ENCODE peak calls at places on chromosomes 2 and 18, in seven cellular contexts. Y, J, T, O, L, E and D are unnamed samples.
A peak's percentile ranks its signal among the peaks of the same experiment; 100 is the strongest.

GRCh38 chr18:31575515-31576246 is 16.0 kb upstream of the TTR start:
- DNase-seq in Y (no peak), J (no peak), T (no peak), O (peak; percentile 18), L (no peak), E (no peak), D (no peak)

GRCh38 chr2:108593547-108594098 is 59.4 kb downstream of the LIMS1 start:
- DNase-seq in Y (no peak), J (no peak), T (peak; percentile 79), O (peak; percentile 87), L (no peak), E (peak; percentile 97), D (peak; percentile 56)

GRCh38 chr18:50726960-50727589 is 92.7 kb downstream of the MRO start:
- DNase-seq in Y (no peak), J (no peak), T (no peak), O (no peak), L (no peak), E (no peak), D (no peak)

GRCh38 chr2:7083580-7084509 is 166.6 kb downstream of the RNF144A start:
- DNase-seq in Y (no peak), J (no peak), T (no peak), O (peak; percentile 28), L (no peak), E (peak; percentile 18), D (no peak)

GRCh38 chr2:3637311-3637675 is 20.7 kb upstream of the ALLC start:
- DNase-seq in Y (no peak), J (no peak), T (no peak), O (no peak), L (peak; percentile 9), E (no peak), D (no peak)

GRCh38 chr2:23668756-23669304 is 258.1 kb downstream of the ATAD2B start:
- DNase-seq in Y (no peak), J (no peak), T (no peak), O (no peak), L (no peak), E (no peak), D (no peak)

GRCh38 chr2:231919341-231920035 is 6.7 kb downstream of the NPPC start:
- DNase-seq in Y (no peak), J (no peak), T (no peak), O (no peak), L (no peak), E (no peak), D (no peak)

GRCh38 chr2:85505551-85506238 is 33.3 kb upstream of the MAT2A start:
- DNase-seq in Y (no peak), J (no peak), T (no peak), O (no peak), L (no peak), E (peak; percentile 3), D (no peak)

GRCh38 chr2:19809206-19809605 is 92.6 kb downstream of the TTC32 start:
- DNase-seq in Y (no peak), J (no peak), T (no peak), O (no peak), L (no peak), E (no peak), D (no peak)

GRCh38 chr2:10004401-10004800 is 38.9 kb upstream of the KLF11 start:
- DNase-seq in Y (no peak), J (no peak), T (no peak), O (no peak), L (no peak), E (no peak), D (no peak)

GRCh38 chr18:31738460-31739407 is 21.9 kb downstream of the SLC25A52 start:
- DNase-seq in Y (no peak), J (no peak), T (no peak), O (peak; percentile 9), L (no peak), E (no peak), D (no peak)

GRCh38 chr18:73752546-73752945 is 395.1 kb downstream of the FBXO15 start:
- DNase-seq in Y (no peak), J (no peak), T (peak; percentile 55), O (peak; percentile 85), L (no peak), E (peak; percentile 82), D (no peak)

GRCh38 chr2:219020604-219021365 is 20.5 kb downstream of the CFAP65 start:
- DNase-seq in Y (peak; percentile 42), J (no peak), T (no peak), O (no peak), L (peak; percentile 54), E (no peak), D (no peak)

GRCh38 chr2:9380702-9381628 is 42.4 kb downstream of the ITGB1BP1 start:
- DNase-seq in Y (no peak), J (peak; percentile 75), T (no peak), O (peak; percentile 90), L (peak; percentile 67), E (peak; percentile 92), D (peak; percentile 98)

GRCh38 chr2:233699424-233700027 is 6.8 kb downstream of the UGT1A6 start:
- DNase-seq in Y (no peak), J (no peak), T (no peak), O (no peak), L (no peak), E (no peak), D (no peak)

GRCh38 chr2:182447843-182448242 is 21.0 kb upstream of the PDE1A start:
- DNase-seq in Y (no peak), J (no peak), T (no peak), O (no peak), L (no peak), E (peak; percentile 81), D (peak; percentile 48)

GRCh38 chr2:158845869-158846268 is 50.8 kb downstream of the DAPL1 start:
- DNase-seq in Y (no peak), J (no peak), T (no peak), O (peak; percentile 52), L (no peak), E (peak; percentile 59), D (peak; percentile 79)

GRCh38 chr2:218806346-218806978 is 24.5 kb downstream of the CYP27A1 start:
- DNase-seq in Y (peak; percentile 89), J (peak; percentile 82), T (peak; percentile 86), O (peak; percentile 89), L (peak; percentile 44), E (peak; percentile 98), D (peak; percentile 94)

GRCh38 chr2:158239271-158239670 is 137.6 kb downstream of the UPP2 start:
- DNase-seq in Y (no peak), J (no peak), T (no peak), O (peak; percentile 30), L (no peak), E (no peak), D (no peak)

GRCh38 chr2:166365803-166366420 is 9.8 kb downstream of the SCN9A start:
- DNase-seq in Y (no peak), J (no peak), T (no peak), O (no peak), L (no peak), E (peak; percentile 61), D (no peak)

DNA sequence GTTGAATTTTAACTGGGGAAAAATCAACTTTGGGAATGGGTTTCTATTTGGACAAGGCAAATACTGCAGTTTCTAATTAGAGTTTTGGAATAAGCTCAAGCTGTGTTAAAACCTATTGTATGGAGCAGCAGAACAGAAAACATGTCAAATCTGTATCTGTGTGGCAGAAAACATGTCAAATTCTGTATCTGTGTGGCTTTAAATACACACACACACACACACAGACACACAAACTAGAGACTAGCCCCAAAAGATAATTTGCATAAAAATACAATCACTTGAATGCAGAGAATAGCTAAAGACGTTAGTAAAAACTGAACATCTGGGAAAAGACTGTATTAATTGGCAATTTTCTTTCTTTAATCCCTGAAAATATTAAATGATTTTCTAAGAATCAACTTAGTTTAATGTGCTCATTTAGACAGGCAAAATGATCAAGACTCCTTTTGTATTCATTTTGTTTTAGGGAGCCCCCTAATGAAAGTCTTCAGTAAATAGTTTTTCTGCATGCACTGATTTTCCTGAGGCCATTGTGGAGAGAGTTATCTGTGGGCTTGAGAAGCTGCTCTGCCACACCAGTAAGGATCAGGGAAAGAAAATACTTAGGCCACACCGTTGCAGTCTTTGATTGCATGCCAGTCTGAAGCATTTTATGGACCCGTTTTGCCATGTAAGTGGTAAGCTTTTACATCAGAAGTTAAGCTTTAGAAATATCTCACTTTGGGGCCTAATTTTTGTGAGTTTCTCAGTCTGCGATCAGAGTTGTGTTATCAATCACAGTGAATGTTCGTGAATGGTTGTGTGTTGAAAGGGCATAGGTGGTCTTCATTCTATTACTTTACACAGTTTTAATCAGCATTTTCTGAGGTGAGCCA is 2.2 kb downstream of the SPATS2L start:
- DNase-seq in Y (no peak), J (no peak), T (no peak), O (no peak), L (no peak), E (peak; percentile 49), D (no peak)
- TF ChIP-seq CTCF in Y (no peak), J (no peak), T (peak; percentile 5), O (no peak), L (no peak), E (no peak), D (peak; percentile 15)

DNA sequence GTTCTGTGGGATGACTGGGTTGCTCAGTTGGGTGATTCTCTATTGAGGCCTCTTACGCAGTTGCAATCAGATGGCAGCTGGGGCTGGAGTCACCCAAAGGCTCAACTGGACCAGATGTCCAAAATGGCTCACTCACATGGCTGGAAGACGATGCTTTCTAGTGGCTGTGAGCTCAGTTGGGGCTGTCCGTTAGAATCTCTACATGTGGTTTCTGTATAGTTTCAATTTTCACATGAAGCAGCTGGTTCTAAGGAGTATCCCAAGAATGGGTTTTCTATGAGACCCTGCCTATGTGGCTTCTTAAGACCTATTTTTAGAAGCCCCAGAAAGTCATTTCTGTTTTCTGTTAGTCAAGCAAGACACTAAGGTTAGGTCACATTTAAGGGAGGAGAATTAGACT is 4.4 kb downstream of the XRCC5 start:
- DNase-seq in Y (no peak), J (no peak), T (no peak), O (no peak), L (no peak), E (no peak), D (no peak)
- H3K4me3 ChIP-seq in Y (no peak overlapping the region), J (no peak overlapping the region), T (no peak overlapping the region), O (no peak overlapping the region), L (no peak overlapping the region), E (no peak overlapping the region), D (no peak overlapping the region)

GRCh38 chr18:33022370-33022769 is 249.5 kb upstream of the KLHL14 start:
- DNase-seq in Y (no peak), J (no peak), T (no peak), O (no peak), L (no peak), E (no peak), D (no peak)
- TF ChIP-seq CTCF in Y (no peak), J (no peak), T (no peak), O (no peak), L (no peak), E (no peak), D (no peak)

GRCh38 chr2:238881353-238882082 is 33.6 kb downstream of the TWIST2 start:
- DNase-seq in Y (no peak), J (no peak), T (no peak), O (no peak), L (no peak), E (no peak), D (no peak)

GRCh38 chr2:238884122-238884811 is 36.4 kb downstream of the TWIST2 start:
- DNase-seq in Y (no peak), J (no peak), T (no peak), O (no peak), L (no peak), E (no peak), D (no peak)

GRCh38 chr2:238879621-238880377 is 31.9 kb downstream of the TWIST2 start:
- DNase-seq in Y (no peak), J (no peak), T (no peak), O (no peak), L (no peak), E (no peak), D (no peak)

GRCh38 chr2:238883315-238884004 is 35.6 kb downstream of the TWIST2 start:
- DNase-seq in Y (no peak), J (no peak), T (no peak), O (no peak), L (no peak), E (peak; percentile 65), D (no peak)

GRCh38 chr2:238882083-238882755 is 34.3 kb downstream of the TWIST2 start:
- DNase-seq in Y (no peak), J (no peak), T (no peak), O (peak; percentile 28), L (no peak), E (no peak), D (no peak)
- H3K4me3 ChIP-seq in Y (no peak overlapping the region), J (no peak overlapping the region), T (no peak overlapping the region), O (no peak overlapping the region), L (no peak overlapping the region), E (no peak overlapping the region), D (no peak overlapping the region)